ENCODE peak calls at places on chromosomes 4 and X, in seven cellular contexts. B is tibial artery; R is ovary; J is mucosa of descending colon; Z is PC-9; I is H1; M is CD8-positive, alpha-beta memory T cell. K is an unnamed sample.

GRCh38 chr4:7204656-7205387 is 12.5 kb downstream of the SORCS2 start:
- DNase-seq in B (no peak), R (no peak), J (peak; percentile 35), Z (no peak), I (no peak), M (no peak), K (no peak)

GRCh38 chr4:40990899-40991265 is 223.5 kb downstream of the APBB2 start:
- DNase-seq in B (no peak), R (no peak), J (no peak), Z (no peak), I (no peak), M (no peak), K (no peak)

GRCh38 chrX:44055638-44056037 is 82.4 kb upstream of the NDP start:
- DNase-seq in B (no peak), R (no peak), J (no peak), Z (no peak), I (no peak), M (no peak), K (no peak)

GRCh38 chr4:176319237-176319703 is 496 bp upstream of the SPCS3 start:
- DNase-seq in B (no peak), R (no peak), J (no peak), Z (no peak), I (no peak), M (no peak), K (no peak)

GRCh38 chr4:109912706-109913621 is at the start of gene EGF:
- DNase-seq in B (no peak), R (no peak), J (no peak), Z (no peak), I (no peak), M (no peak), K (no peak)

GRCh38 chrX:2434270-2434669 is 66.5 kb downstream of the DHRSX start:
- DNase-seq in B (no peak), R (no peak), J (no peak), Z (no peak), I (no peak), M (no peak), K (no peak)

GRCh38 chr4:39855909-39856512 is 121.7 kb downstream of the PDS5A start:
- DNase-seq in B (no peak), R (no peak), J (no peak), Z (peak; percentile 50), I (no peak), M (no peak), K (no peak)

GRCh38 chr4:180028682-180029081 is 2214.5 kb upstream of the TENM3 start:
- DNase-seq in B (no peak), R (no peak), J (no peak), Z (no peak), I (peak; percentile 65), M (no peak), K (no peak)

GRCh38 chrX:150063138-150063518 is 124.8 kb upstream of the EOLA2 start:
- DNase-seq in B (no peak), R (no peak), J (no peak), Z (peak; percentile 56), I (no peak), M (no peak), K (no peak)

GRCh38 chr4:184792950-184793555 is 32.7 kb downstream of the ACSL1 start:
- DNase-seq in B (no peak), R (no peak), J (no peak), Z (peak; percentile 87), I (no peak), M (no peak), K (no peak)

GRCh38 chr4:124155239-124155638 is 557.3 kb downstream of the ANKRD50 start:
- DNase-seq in B (no peak), R (no peak), J (no peak), Z (no peak), I (no peak), M (no peak), K (no peak)

GRCh38 chr4:7513731-7514130 is 79.0 kb upstream of the PSAPL1 start:
- DNase-seq in B (no peak), R (no peak), J (no peak), Z (no peak), I (no peak), M (no peak), K (no peak)

GRCh38 chrX:14235004-14235403 is 205.3 kb upstream of the GEMIN8 start:
- DNase-seq in B (no peak), R (no peak), J (no peak), Z (no peak), I (no peak), M (no peak), K (no peak)

GRCh38 chrX:126164689-126165400 is 1.2 kb downstream of the DCAF12L2 start:
- DNase-seq in B (no peak), R (no peak), J (peak; percentile 41), Z (no peak), I (peak; percentile 39), M (no peak), K (no peak)

GRCh38 chr4:87716350-87717041 is 66.4 kb downstream of the DMP1 start:
- DNase-seq in B (no peak), R (no peak), J (no peak), Z (no peak), I (no peak), M (no peak), K (no peak)

GRCh38 chr4:4461850-4462249 is 74.9 kb downstream of the NSG1 start:
- DNase-seq in B (no peak), R (no peak), J (peak; percentile 67), Z (no peak), I (no peak), M (peak; percentile 74), K (peak; percentile 73)

GRCh38 chr4:112823631-112824030 is 186.7 kb downstream of the LARP7 start:
- DNase-seq in B (no peak), R (no peak), J (no peak), Z (no peak), I (no peak), M (no peak), K (no peak)

GRCh38 chr4:115671581-115671980 is 558.2 kb upstream of the NDST4 start:
- DNase-seq in B (no peak), R (no peak), J (no peak), Z (no peak), I (no peak), M (no peak), K (no peak)

GRCh38 chrX:108309144-108309543 is 129.1 kb downstream of the COL4A6 start:
- DNase-seq in B (no peak), R (no peak), J (no peak), Z (peak; percentile 67), I (no peak), M (no peak), K (no peak)

GRCh38 chr4:142845293-142846070 is 619 bp downstream of the INPP4B start:
- DNase-seq in B (peak; percentile 66), R (peak; percentile 26), J (peak; percentile 50), Z (peak; percentile 39), I (peak; percentile 67), M (no peak), K (peak; percentile 12)

GRCh38 chr4:87017580-87018061 is 82.8 kb downstream of the AFF1 start:
- DNase-seq in B (no peak), R (no peak), J (no peak), Z (no peak), I (no peak), M (no peak), K (no peak)

GRCh38 chr4:5959221-5959982 is 58.8 kb downstream of the C4orf50 start:
- DNase-seq in B (no peak), R (no peak), J (no peak), Z (no peak), I (no peak), M (no peak), K (no peak)

GRCh38 chr4:5783486-5783885 is 72.5 kb downstream of the EVC start:
- DNase-seq in B (peak; percentile 56), R (no peak), J (no peak), Z (no peak), I (peak; percentile 38), M (no peak), K (no peak)

GRCh38 chrX:65635371-65635770 is 32.1 kb upstream of the MSN start:
- DNase-seq in B (peak; percentile 66), R (peak; percentile 64), J (no peak), Z (no peak), I (no peak), M (no peak), K (no peak)

GRCh38 chrX:65635824-65636223 is 31.6 kb upstream of the MSN start:
- DNase-seq in B (no peak), R (no peak), J (no peak), Z (no peak), I (no peak), M (no peak), K (no peak)

GRCh38 chrX:65634732-65635131 is 32.7 kb upstream of the MSN start:
- DNase-seq in B (no peak), R (no peak), J (no peak), Z (no peak), I (no peak), M (no peak), K (no peak)

DNA sequence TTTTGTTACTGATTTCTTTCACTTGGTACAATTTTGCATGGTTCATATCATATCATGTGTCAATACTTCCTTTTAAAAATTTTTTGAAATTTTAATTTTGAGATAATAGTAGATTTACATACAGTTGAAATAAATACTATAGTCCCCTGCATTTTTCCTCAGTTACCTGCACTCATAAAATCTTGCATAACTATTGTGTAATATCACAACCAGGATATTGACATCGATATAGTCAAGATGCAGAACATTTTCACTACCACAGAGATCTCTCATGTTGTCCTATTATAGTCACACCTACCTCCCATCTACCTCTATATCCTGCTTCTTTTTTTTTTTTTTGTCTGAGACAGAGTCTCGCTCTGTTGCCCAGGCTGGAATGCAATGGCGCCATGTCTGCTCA is 36.7 kb upstream of the MSN start:
- DNase-seq in B (no peak), R (no peak), J (no peak), Z (no peak), I (no peak), M (no peak), K (no peak)
- H3K9me3 ChIP-seq in B (no peaks in the 10 kb centered on the region), R (no peaks in the 10 kb centered on the region), J (no peaks in the 10 kb centered on the region), Z (no peaks in the 10 kb centered on the region), I (peaks cover 9% of the 10 kb centered on the region), M (no peaks in the 10 kb centered on the region), K (no peaks in the 10 kb centered on the region)

DNA sequence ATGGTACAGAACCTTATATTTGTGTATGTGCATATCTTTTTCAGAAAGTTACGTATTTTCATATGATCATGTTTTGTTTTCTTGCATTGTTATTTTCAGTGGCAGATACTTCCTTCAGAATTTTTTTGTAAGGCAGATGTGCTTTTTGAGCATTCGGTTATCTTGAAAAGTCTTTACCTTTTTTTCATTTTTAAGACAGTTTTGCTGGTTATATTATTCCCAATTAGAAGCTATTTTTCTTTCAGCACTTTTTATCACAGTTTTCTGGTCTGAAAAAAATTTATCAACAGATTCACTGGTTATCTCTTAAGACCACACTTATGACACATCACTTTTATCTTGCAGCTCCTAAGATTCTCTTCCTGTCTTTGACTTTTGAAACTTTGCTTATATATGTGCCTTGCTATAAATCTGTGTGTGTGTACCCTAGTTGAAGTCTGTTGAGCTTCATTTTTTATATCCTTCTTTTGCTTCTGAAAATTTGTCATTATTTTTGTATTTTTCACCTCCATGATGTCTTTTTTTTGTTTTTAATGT is 53.1 kb downstream of the ZNF732 start:
- DNase-seq in B (no peak), R (no peak), J (no peak), Z (no peak), I (no peak), M (no peak), K (no peak)
- H3K9me3 ChIP-seq in B (peaks cover 88% of the 10 kb centered on the region), R (peaks cover 30% of the 10 kb centered on the region), J (peaks cover 92% of the 10 kb centered on the region), Z (no peaks in the 10 kb centered on the region), I (peaks cover 54% of the 10 kb centered on the region), M (peaks cover 19% of the 10 kb centered on the region), K (peaks cover 17% of the 10 kb centered on the region)

GRCh38 chrX:40008841-40009461 is 88.8 kb downstream of the BCOR start:
- DNase-seq in B (no peak), R (no peak), J (peak; percentile 68), Z (no peak), I (peak; percentile 48), M (no peak), K (no peak)
- H3K9me3 ChIP-seq in B (no peaks in the 10 kb centered on the region), R (no peaks in the 10 kb centered on the region), J (no peaks in the 10 kb centered on the region), Z (no peaks in the 10 kb centered on the region), I (no peaks in the 10 kb centered on the region), M (no peaks in the 10 kb centered on the region), K (no peaks in the 10 kb centered on the region)

GRCh38 chr4:30610361-30610760 is 109.8 kb upstream of the PCDH7 start:
- DNase-seq in B (no peak), R (no peak), J (no peak), Z (no peak), I (no peak), M (no peak), K (no peak)
- H3K9me3 ChIP-seq in B (no peaks in the 10 kb centered on the region), R (no peaks in the 10 kb centered on the region), J (no peaks in the 10 kb centered on the region), Z (no peaks in the 10 kb centered on the region), I (no peaks in the 10 kb centered on the region), M (no peaks in the 10 kb centered on the region), K (no peaks in the 10 kb centered on the region)

K was measured in T-helper 17 cell.